ENCODE peak calls at places on chromosome 4, in eight cellular contexts. U, W, C, D, K, H, R and I are unnamed samples.

GRCh38 chr4:101415962-101416361 is 68.6 kb upstream of the PPP3CA start:
- DNase-seq in U (no peak), W (no peak), C (no peak), D (no peak), K (no peak), H (no peak), R (no peak), I (no peak)

GRCh38 chr4:127586922-127587571 is 45.7 kb upstream of the INTU start:
- DNase-seq in U (no peak), W (no peak), C (no peak), D (peak), K (no peak), H (no peak), R (peak), I (peak)

GRCh38 chr4:100113732-100114131 is 76.5 kb downstream of the DDIT4L start:
- DNase-seq in U (no peak), W (no peak), C (no peak), D (no peak), K (no peak), H (no peak), R (no peak), I (no peak)

GRCh38 chr4:121256346-121256745 is 92.2 kb upstream of the TNIP3 start:
- DNase-seq in U (no peak), W (peak), C (no peak), D (no peak), K (no peak), H (no peak), R (peak), I (no peak)

GRCh38 chr4:134327274-134328122 is 125.9 kb upstream of the PABPC4L start:
- DNase-seq in U (no peak), W (no peak), C (no peak), D (no peak), K (no peak), H (no peak), R (no peak), I (no peak)

GRCh38 chr4:108360857-108361820 is 192.4 kb upstream of the LEF1 start:
- DNase-seq in U (no peak), W (no peak), C (no peak), D (no peak), K (no peak), H (peak), R (no peak), I (no peak)

GRCh38 chr4:81030061-81030616 is 369 bp upstream of the BMP3 start:
- DNase-seq in U (no peak), W (no peak), C (no peak), D (no peak), K (no peak), H (no peak), R (no peak), I (no peak)

GRCh38 chr4:175891863-175892262 is 79.8 kb upstream of the GPM6A start:
- DNase-seq in U (no peak), W (no peak), C (no peak), D (peak), K (no peak), H (no peak), R (peak), I (peak)

GRCh38 chr4:61332671-61333070 is 132.5 kb downstream of the ADGRL3 start:
- DNase-seq in U (no peak), W (no peak), C (no peak), D (no peak), K (no peak), H (no peak), R (no peak), I (no peak)

GRCh38 chr4:147513952-147514351 is 33.1 kb downstream of the EDNRA start:
- DNase-seq in U (no peak), W (no peak), C (no peak), D (no peak), K (no peak), H (no peak), R (no peak), I (no peak)

GRCh38 chr4:101171747-101172146 is 175.6 kb downstream of the PPP3CA start:
- DNase-seq in U (no peak), W (no peak), C (no peak), D (no peak), K (no peak), H (no peak), R (no peak), I (no peak)

GRCh38 chr4:106584590-106584989 is 216.0 kb upstream of the GIMD1 start:
- DNase-seq in U (no peak), W (no peak), C (no peak), D (no peak), K (no peak), H (no peak), R (no peak), I (no peak)

GRCh38 chr4:140151700-140152014 is 2.3 kb downstream of the MAML3 start:
- DNase-seq in U (peak), W (no peak), C (peak), D (peak), K (peak), H (peak), R (peak), I (peak)

GRCh38 chr4:55851885-55852284 is 1.6 kb upstream of the EXOC1 start:
- DNase-seq in U (no peak), W (no peak), C (no peak), D (peak), K (peak), H (peak), R (no peak), I (no peak)

GRCh38 chr4:130368668-130369067 is 1272.7 kb downstream of the C4orf33 start:
- DNase-seq in U (no peak), W (no peak), C (no peak), D (no peak), K (no peak), H (no peak), R (no peak), I (no peak)

GRCh38 chr4:129641179-129641578 is 545.2 kb downstream of the C4orf33 start:
- DNase-seq in U (no peak), W (no peak), C (peak), D (peak), K (peak), H (no peak), R (peak), I (no peak)

GRCh38 chr4:42371306-42372063 is 25.8 kb upstream of the SHISA3 start:
- DNase-seq in U (no peak), W (no peak), C (no peak), D (peak), K (no peak), H (no peak), R (peak), I (peak)

GRCh38 chr4:138087181-138087714 is 154.9 kb downstream of the SLC7A11 start:
- DNase-seq in U (no peak), W (no peak), C (no peak), D (no peak), K (no peak), H (no peak), R (no peak), I (no peak)

GRCh38 chr4:41069838-41070237 is 144.5 kb downstream of the APBB2 start:
- DNase-seq in U (no peak), W (no peak), C (no peak), D (no peak), K (no peak), H (no peak), R (no peak), I (no peak)

GRCh38 chr4:119289313-119289712 is 32.6 kb downstream of the FABP2 start:
- DNase-seq in U (no peak), W (no peak), C (no peak), D (no peak), K (no peak), H (no peak), R (no peak), I (no peak)

GRCh38 chr4:165461176-165461835 is 82.5 kb downstream of the CPE start:
- DNase-seq in U (no peak), W (no peak), C (no peak), D (peak), K (no peak), H (peak), R (no peak), I (no peak)

GRCh38 chr4:31585503-31585902 is 865.3 kb downstream of the PCDH7 start:
- DNase-seq in U (no peak), W (no peak), C (no peak), D (no peak), K (no peak), H (no peak), R (no peak), I (no peak)

GRCh38 chr4:53119685-53120084 is 246.2 kb downstream of the SCFD2 start:
- DNase-seq in U (no peak), W (no peak), C (no peak), D (peak), K (no peak), H (peak), R (no peak), I (no peak)

GRCh38 chr4:125254111-125254510 is 60.6 kb upstream of the FAT4 start:
- DNase-seq in U (no peak), W (no peak), C (no peak), D (no peak), K (no peak), H (no peak), R (no peak), I (no peak)

GRCh38 chr4:7813674-7814073 is 126.0 kb downstream of the AFAP1 start:
- DNase-seq in U (no peak), W (no peak), C (no peak), D (peak), K (no peak), H (no peak), R (no peak), I (no peak)

GRCh38 chr4:8571702-8572685 is 8.2 kb upstream of the GPR78 start:
- DNase-seq in U (peak), W (no peak), C (no peak), D (no peak), K (no peak), H (no peak), R (no peak), I (no peak)

GRCh38 chr4:172202480-172203076 is 389.4 kb downstream of the GALNTL6 start:
- DNase-seq in U (no peak), W (peak), C (no peak), D (peak), K (no peak), H (no peak), R (peak), I (peak)

GRCh38 chr4:4491396-4491893 is 50.4 kb downstream of the STX18 start:
- DNase-seq in U (no peak), W (no peak), C (no peak), D (no peak), K (no peak), H (no peak), R (no peak), I (no peak)

GRCh38 chr4:931194-931959 is 739 bp downstream of the GAK start:
- DNase-seq in U (no peak), W (no peak), C (no peak), D (peak), K (peak), H (no peak), R (no peak), I (no peak)

GRCh38 chr4:177339794-177340374 is 30.2 kb downstream of the NEIL3 start:
- DNase-seq in U (no peak), W (no peak), C (no peak), D (peak), K (no peak), H (no peak), R (peak), I (no peak)

GRCh38 chr4:164169591-164169990 is 584.3 kb upstream of the SMIM31 start:
- DNase-seq in U (no peak), W (no peak), C (no peak), D (no peak), K (no peak), H (no peak), R (no peak), I (no peak)

GRCh38 chr4:185003596-185004351 is 14.5 kb upstream of the HELT start:
- DNase-seq in U (no peak), W (no peak), C (no peak), D (no peak), K (no peak), H (no peak), R (no peak), I (no peak)

GRCh38 chr4:68148795-68149685 is 19.4 kb upstream of the TMPRSS11F start:
- DNase-seq in U (no peak), W (no peak), C (no peak), D (no peak), K (no peak), H (no peak), R (no peak), I (no peak)

GRCh38 chr4:159305129-159305528 is 202.2 kb downstream of the RAPGEF2 start:
- DNase-seq in U (no peak), W (no peak), C (no peak), D (no peak), K (no peak), H (no peak), R (no peak), I (no peak)

GRCh38 chr4:41324861-41325260 is 68.1 kb downstream of the UCHL1 start:
- DNase-seq in U (no peak), W (no peak), C (no peak), D (no peak), K (no peak), H (no peak), R (no peak), I (no peak)

GRCh38 chr4:123398803-123399637 is 2.4 kb downstream of the SPRY1 start:
- DNase-seq in U (peak), W (peak), C (peak), D (peak), K (peak), H (peak), R (peak), I (no peak)

GRCh38 chr4:123397276-123398150 is 918 bp downstream of the SPRY1 start:
- DNase-seq in U (peak), W (no peak), C (peak), D (peak), K (peak), H (no peak), R (peak), I (no peak)

GRCh38 chr4:123398151-123398802 is 1.7 kb downstream of the SPRY1 start:
- DNase-seq in U (peak), W (peak), C (peak), D (no peak), K (peak), H (peak), R (peak), I (peak)

GRCh38 chr4:123393696-123394095 is 2.9 kb upstream of the SPRY1 start:
- DNase-seq in U (no peak), W (no peak), C (no peak), D (no peak), K (no peak), H (no peak), R (no peak), I (no peak)

DNA sequence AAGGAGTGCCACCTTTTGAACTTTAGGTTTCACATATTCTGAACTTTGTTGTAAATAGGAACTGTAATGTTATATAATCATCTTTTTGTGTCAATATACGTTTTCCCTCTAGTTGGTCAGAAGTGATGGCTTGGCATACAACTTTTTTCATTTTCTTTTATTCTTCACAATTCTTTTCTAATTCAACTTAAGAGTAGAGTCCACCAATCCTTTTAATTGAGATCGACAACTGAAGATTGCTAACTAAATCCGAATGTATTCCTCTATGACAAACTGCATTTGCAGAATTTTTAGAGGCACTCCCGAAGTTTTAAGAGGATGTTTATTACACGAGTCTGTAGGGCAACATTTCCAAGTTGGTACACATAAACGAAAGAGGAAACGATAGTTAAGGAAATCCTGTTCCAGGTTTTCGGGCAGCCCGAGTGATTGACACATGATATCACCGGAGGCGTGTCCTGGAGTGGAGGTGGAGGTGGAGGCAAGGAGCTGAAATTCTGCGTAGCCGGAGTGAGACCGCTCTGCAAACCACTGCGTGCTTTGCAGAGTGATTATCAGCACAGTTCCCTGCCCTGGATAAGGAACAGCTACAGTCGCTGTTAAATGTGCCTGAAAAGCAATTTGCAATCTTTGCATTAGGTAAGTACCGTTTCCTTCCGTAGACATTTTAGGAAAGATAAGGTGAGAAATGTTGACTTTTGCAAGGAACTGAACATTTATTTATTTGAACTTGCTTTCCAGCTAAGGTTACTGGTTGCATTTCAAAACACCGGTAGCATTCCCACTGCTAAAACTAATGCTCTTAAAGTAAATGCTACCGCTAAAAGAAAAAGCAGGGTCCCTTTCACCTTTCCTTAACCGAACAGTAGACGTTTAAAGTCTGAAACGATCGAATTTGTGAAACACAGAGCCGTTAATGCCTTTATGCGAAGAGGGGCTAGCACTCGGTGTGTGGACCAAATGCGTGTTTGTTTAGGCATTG is at the start of gene SPRY1:
- DNase-seq in U (peak), W (peak), C (peak), D (peak), K (peak), H (peak), R (peak), I (no peak)
- TF ChIP-seq POLR2A in U (peak), W (no peak), C (peak), D (peak), K (peak), H (peak), R (peak), I (no peak)

GRCh38 chr4:37687666-37688065 is 1.5 kb upstream of the RELL1 start:
- DNase-seq in U (no peak), W (no peak), C (no peak), D (no peak), K (no peak), H (no peak), R (no peak), I (no peak)

GRCh38 chr4:37685726-37686372 is 327 bp downstream of the RELL1 start:
- DNase-seq in U (peak), W (peak), C (peak), D (no peak), K (peak), H (peak), R (no peak), I (no peak)

GRCh38 chr4:37687175-37687525 is 974 bp upstream of the RELL1 start:
- DNase-seq in U (no peak), W (no peak), C (no peak), D (no peak), K (no peak), H (no peak), R (no peak), I (no peak)

GRCh38 chr4:37685211-37685725 is 908 bp downstream of the RELL1 start:
- DNase-seq in U (no peak), W (no peak), C (no peak), D (no peak), K (peak), H (no peak), R (no peak), I (no peak)

DNA sequence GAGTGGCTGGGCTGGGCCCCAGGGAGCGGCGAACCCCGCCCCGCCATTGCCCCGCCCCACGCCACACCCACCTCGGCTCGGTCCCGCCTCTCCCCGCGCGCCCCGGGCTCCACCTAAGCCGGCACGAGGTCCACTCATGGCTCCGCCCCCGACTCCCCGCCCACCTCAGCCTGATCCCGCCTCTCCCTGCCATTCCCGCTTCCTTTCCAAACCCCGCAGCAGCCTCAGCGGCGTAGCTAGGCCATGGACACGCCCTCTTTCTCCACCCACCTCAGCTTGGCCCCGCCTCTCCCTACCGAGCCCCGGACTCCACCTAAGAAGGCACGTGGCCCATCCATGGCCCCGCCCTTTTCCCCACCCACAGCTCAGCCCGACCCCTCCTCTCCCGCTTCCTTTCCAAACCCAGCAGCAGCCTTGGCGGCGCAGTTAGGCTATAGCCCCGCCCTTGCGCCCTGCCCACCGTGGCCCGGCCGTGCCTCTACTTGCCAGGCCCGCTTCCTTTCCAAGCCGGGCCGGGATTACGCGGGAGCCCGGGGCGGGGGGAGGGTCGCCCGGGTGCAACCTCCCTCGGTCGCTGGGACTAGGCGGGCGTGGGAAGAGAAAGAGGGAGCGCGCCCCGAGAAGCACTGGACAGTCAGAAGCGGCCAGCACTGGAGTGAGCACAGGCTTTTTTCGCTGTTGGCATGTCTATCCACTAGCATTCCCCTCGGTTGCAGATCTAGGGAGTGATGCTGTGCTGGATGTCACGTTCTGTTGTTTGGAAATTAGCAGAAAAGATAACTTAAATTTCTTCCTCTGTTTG is at the start of gene RELL1:
- DNase-seq in U (peak), W (peak), C (peak), D (peak), K (peak), H (peak), R (peak), I (peak)
- TF ChIP-seq POLR2AphosphoS5 in U (peak), W (no peak), C (peak), D (no peak), K (no peak), H (no peak), R (no peak), I (no peak)

GRCh38 chr4:154569028-154569427 is 6.2 kb downstream of the FGB start:
- DNase-seq in U (no peak), W (no peak), C (no peak), D (no peak), K (no peak), H (no peak), R (no peak), I (no peak)

GRCh38 chr4:154574311-154574710 is 11.5 kb downstream of the FGB start:
- DNase-seq in U (no peak), W (no peak), C (no peak), D (no peak), K (no peak), H (no peak), R (no peak), I (no peak)

GRCh38 chr4:154565704-154566103 is 2.9 kb downstream of the FGB start:
- DNase-seq in U (no peak), W (no peak), C (no peak), D (no peak), K (no peak), H (no peak), R (no peak), I (no peak)

GRCh38 chr4:154566639-154567204 is 3.9 kb downstream of the FGB start:
- DNase-seq in U (no peak), W (no peak), C (no peak), D (no peak), K (no peak), H (no peak), R (no peak), I (no peak)

DNA sequence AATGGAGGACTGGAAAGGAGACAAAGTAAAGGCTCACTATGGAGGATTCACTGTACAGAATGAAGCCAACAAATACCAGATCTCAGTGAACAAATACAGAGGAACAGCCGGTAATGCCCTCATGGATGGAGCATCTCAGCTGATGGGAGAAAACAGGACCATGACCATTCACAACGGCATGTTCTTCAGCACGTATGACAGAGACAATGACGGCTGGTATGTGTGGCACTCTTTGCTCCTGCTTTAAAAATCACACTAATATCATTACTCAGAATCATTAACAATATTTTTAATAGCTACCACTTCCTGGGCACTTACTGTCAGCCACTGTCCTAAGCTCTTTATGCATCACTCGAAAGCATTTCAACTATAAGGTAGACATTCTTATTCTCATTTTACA is 6.8 kb downstream of the FGB start:
- DNase-seq in U (no peak), W (no peak), C (no peak), D (no peak), K (no peak), H (no peak), R (no peak), I (no peak)
- TF ChIP-seq POLR2A in U (no peak), W (no peak), C (no peak), D (no peak), K (no peak), H (no peak), R (no peak), I (no peak)

GRCh38 chr4:123556526-123556925 is 159.9 kb downstream of the SPRY1 start:
- DNase-seq in U (no peak), W (no peak), C (no peak), D (no peak), K (no peak), H (no peak), R (no peak), I (no peak)
- TF ChIP-seq POLR2AphosphoS5 in U (no peak), W (no peak), C (no peak), D (no peak), K (peak), H (no peak), R (no peak), I (no peak)

GRCh38 chr4:6183740-6184139 is 16.6 kb downstream of the JAKMIP1 start:
- DNase-seq in U (no peak), W (no peak), C (no peak), D (no peak), K (no peak), H (no peak), R (no peak), I (no peak)
- TF ChIP-seq POLR2A in U (no peak), W (peak), C (no peak), D (no peak), K (no peak), H (no peak), R (no peak), I (peak)